ENCODE peak calls at places on chromosomes 3 and 15, in six cellular contexts. One of them, this sample, is unnamed.

GRCh38 chr3:144663456-144664063 is 691.9 kb downstream of the DIPK2A start:
- DNase-seq in naive thymus-derived CD4-positive, alpha-beta T cell: no peak
- DNase-seq in NCI-H2081: no peak
- DNase-seq in AG08396: no peak
- DNase-seq in iris pigment epithelial cell: no peak
- DNase-seq in activated CD4-positive, alpha-beta T cell treated with anti-CD3 and anti-CD28 coated beads for 24 hours: no peak
- DNase-seq in this sample: no peak

GRCh38 chr3:50270422-50270831 is 1.5 kb downstream of the SEMA3B start:
- DNase-seq in activated CD4-positive, alpha-beta T cell treated with anti-CD3 and anti-CD28 coated beads for 24 hours: no peak
- DNase-seq in iris pigment epithelial cell: peak; percentile 23
- DNase-seq in AG08396: peak; percentile 37
- DNase-seq in NCI-H2081: no peak
- DNase-seq in naive thymus-derived CD4-positive, alpha-beta T cell: no peak
- DNase-seq in this sample: no peak

GRCh38 chr3:43995078-43995928 is 246.4 kb upstream of the TOPAZ1 start:
- DNase-seq in AG08396: peak; percentile 53
- DNase-seq in iris pigment epithelial cell: peak; percentile 11
- DNase-seq in naive thymus-derived CD4-positive, alpha-beta T cell: peak; percentile 4
- DNase-seq in activated CD4-positive, alpha-beta T cell treated with anti-CD3 and anti-CD28 coated beads for 24 hours: no peak
- DNase-seq in NCI-H2081: peak; percentile 74
- DNase-seq in this sample: peak; percentile 29

GRCh38 chr3:174329321-174329720 is 529.8 kb upstream of the NAALADL2 start:
- DNase-seq in activated CD4-positive, alpha-beta T cell treated with anti-CD3 and anti-CD28 coated beads for 24 hours: no peak
- DNase-seq in naive thymus-derived CD4-positive, alpha-beta T cell: no peak
- DNase-seq in AG08396: peak; percentile 11
- DNase-seq in iris pigment epithelial cell: peak; percentile 22
- DNase-seq in NCI-H2081: no peak
- DNase-seq in this sample: no peak

GRCh38 chr3:115092220-115092791 is 54.8 kb downstream of the ZBTB20 start:
- DNase-seq in NCI-H2081: peak; percentile 84
- DNase-seq in naive thymus-derived CD4-positive, alpha-beta T cell: peak; percentile 44
- DNase-seq in AG08396: peak; percentile 62
- DNase-seq in iris pigment epithelial cell: peak; percentile 63
- DNase-seq in activated CD4-positive, alpha-beta T cell treated with anti-CD3 and anti-CD28 coated beads for 24 hours: peak; percentile 17
- DNase-seq in this sample: peak; percentile 30

GRCh38 chr3:73036694-73037368 is 24.6 kb upstream of the EBLN2 start:
- DNase-seq in iris pigment epithelial cell: peak; percentile 45
- DNase-seq in activated CD4-positive, alpha-beta T cell treated with anti-CD3 and anti-CD28 coated beads for 24 hours: no peak
- DNase-seq in NCI-H2081: no peak
- DNase-seq in naive thymus-derived CD4-positive, alpha-beta T cell: no peak
- DNase-seq in AG08396: no peak
- DNase-seq in this sample: no peak

GRCh38 chr15:43403616-43404015 is 32.7 kb downstream of the TUBGCP4 start:
- DNase-seq in naive thymus-derived CD4-positive, alpha-beta T cell: no peak
- DNase-seq in activated CD4-positive, alpha-beta T cell treated with anti-CD3 and anti-CD28 coated beads for 24 hours: no peak
- DNase-seq in AG08396: no peak
- DNase-seq in iris pigment epithelial cell: no peak
- DNase-seq in NCI-H2081: no peak
- DNase-seq in this sample: no peak

GRCh38 chr3:134905647-134905935 is 110.5 kb downstream of the EPHB1 start:
- DNase-seq in naive thymus-derived CD4-positive, alpha-beta T cell: no peak
- DNase-seq in iris pigment epithelial cell: no peak
- DNase-seq in AG08396: no peak
- DNase-seq in NCI-H2081: no peak
- DNase-seq in activated CD4-positive, alpha-beta T cell treated with anti-CD3 and anti-CD28 coated beads for 24 hours: no peak
- DNase-seq in this sample: no peak

GRCh38 chr15:79349526-79349925 is 38.6 kb downstream of the TMED3 start:
- DNase-seq in iris pigment epithelial cell: peak; percentile 31
- DNase-seq in naive thymus-derived CD4-positive, alpha-beta T cell: no peak
- DNase-seq in AG08396: no peak
- DNase-seq in NCI-H2081: no peak
- DNase-seq in activated CD4-positive, alpha-beta T cell treated with anti-CD3 and anti-CD28 coated beads for 24 hours: no peak
- DNase-seq in this sample: no peak

GRCh38 chr3:24096695-24097290 is 151.7 kb downstream of the NR1D2 start:
- DNase-seq in naive thymus-derived CD4-positive, alpha-beta T cell: no peak
- DNase-seq in AG08396: no peak
- DNase-seq in iris pigment epithelial cell: no peak
- DNase-seq in NCI-H2081: no peak
- DNase-seq in activated CD4-positive, alpha-beta T cell treated with anti-CD3 and anti-CD28 coated beads for 24 hours: no peak
- DNase-seq in this sample: no peak

GRCh38 chr3:77051927-77052542 is 12.1 kb downstream of the ROBO2 start:
- DNase-seq in naive thymus-derived CD4-positive, alpha-beta T cell: no peak
- DNase-seq in iris pigment epithelial cell: no peak
- DNase-seq in NCI-H2081: no peak
- DNase-seq in activated CD4-positive, alpha-beta T cell treated with anti-CD3 and anti-CD28 coated beads for 24 hours: no peak
- DNase-seq in AG08396: no peak
- DNase-seq in this sample: no peak

GRCh38 chr3:197226179-197226578 is 72.2 kb downstream of the DLG1 start:
- DNase-seq in NCI-H2081: no peak
- DNase-seq in activated CD4-positive, alpha-beta T cell treated with anti-CD3 and anti-CD28 coated beads for 24 hours: no peak
- DNase-seq in naive thymus-derived CD4-positive, alpha-beta T cell: no peak
- DNase-seq in AG08396: no peak
- DNase-seq in iris pigment epithelial cell: peak; percentile 18
- DNase-seq in this sample: no peak

GRCh38 chr15:77650285-77650684 is 17.6 kb upstream of the LINGO1 start:
- DNase-seq in activated CD4-positive, alpha-beta T cell treated with anti-CD3 and anti-CD28 coated beads for 24 hours: no peak
- DNase-seq in naive thymus-derived CD4-positive, alpha-beta T cell: no peak
- DNase-seq in AG08396: no peak
- DNase-seq in NCI-H2081: no peak
- DNase-seq in iris pigment epithelial cell: peak; percentile 13
- DNase-seq in this sample: no peak

GRCh38 chr3:64859625-64860590 is 172.1 kb upstream of the ADAMTS9 start:
- DNase-seq in activated CD4-positive, alpha-beta T cell treated with anti-CD3 and anti-CD28 coated beads for 24 hours: no peak
- DNase-seq in AG08396: no peak
- DNase-seq in naive thymus-derived CD4-positive, alpha-beta T cell: no peak
- DNase-seq in NCI-H2081: no peak
- DNase-seq in iris pigment epithelial cell: peak; percentile 35
- DNase-seq in this sample: no peak

GRCh38 chr15:67882487-67883227 is 42.8 kb upstream of the RNU6-1 start:
- DNase-seq in AG08396: no peak
- DNase-seq in activated CD4-positive, alpha-beta T cell treated with anti-CD3 and anti-CD28 coated beads for 24 hours: no peak
- DNase-seq in NCI-H2081: no peak
- DNase-seq in naive thymus-derived CD4-positive, alpha-beta T cell: peak; percentile 26
- DNase-seq in iris pigment epithelial cell: peak; percentile 44
- DNase-seq in this sample: no peak

GRCh38 chr3:53411371-53411770 is 64.0 kb upstream of the DCP1A start:
- DNase-seq in AG08396: no peak
- DNase-seq in naive thymus-derived CD4-positive, alpha-beta T cell: no peak
- DNase-seq in NCI-H2081: no peak
- DNase-seq in activated CD4-positive, alpha-beta T cell treated with anti-CD3 and anti-CD28 coated beads for 24 hours: no peak
- DNase-seq in iris pigment epithelial cell: no peak
- DNase-seq in this sample: no peak

GRCh38 chr3:45261333-45262110 is 35.4 kb upstream of the TMEM158 start:
- DNase-seq in NCI-H2081: no peak
- DNase-seq in naive thymus-derived CD4-positive, alpha-beta T cell: no peak
- DNase-seq in iris pigment epithelial cell: no peak
- DNase-seq in activated CD4-positive, alpha-beta T cell treated with anti-CD3 and anti-CD28 coated beads for 24 hours: no peak
- DNase-seq in AG08396: no peak
- DNase-seq in this sample: no peak

GRCh38 chr3:128095222-128095703 is 28.3 kb downstream of the RUVBL1 start:
- DNase-seq in iris pigment epithelial cell: peak; percentile 87
- DNase-seq in NCI-H2081: peak; percentile 88
- DNase-seq in AG08396: peak; percentile 88
- DNase-seq in naive thymus-derived CD4-positive, alpha-beta T cell: peak; percentile 79
- DNase-seq in activated CD4-positive, alpha-beta T cell treated with anti-CD3 and anti-CD28 coated beads for 24 hours: peak; percentile 66
- DNase-seq in this sample: peak; percentile 63

GRCh38 chr3:8554725-8555621 is 53.4 kb downstream of the LMCD1 start:
- DNase-seq in iris pigment epithelial cell: peak; percentile 77
- DNase-seq in activated CD4-positive, alpha-beta T cell treated with anti-CD3 and anti-CD28 coated beads for 24 hours: no peak
- DNase-seq in NCI-H2081: no peak
- DNase-seq in naive thymus-derived CD4-positive, alpha-beta T cell: no peak
- DNase-seq in AG08396: peak; percentile 68
- DNase-seq in this sample: no peak

GRCh38 chr15:33654859-33655258 is 313.4 kb upstream of the CHRM5 start:
- DNase-seq in NCI-H2081: no peak
- DNase-seq in naive thymus-derived CD4-positive, alpha-beta T cell: no peak
- DNase-seq in iris pigment epithelial cell: no peak
- DNase-seq in activated CD4-positive, alpha-beta T cell treated with anti-CD3 and anti-CD28 coated beads for 24 hours: no peak
- DNase-seq in AG08396: no peak
- DNase-seq in this sample: no peak

GRCh38 chr3:50604628-50605588 is 6.7 kb downstream of the CISH start:
- DNase-seq in naive thymus-derived CD4-positive, alpha-beta T cell: no peak
- DNase-seq in NCI-H2081: no peak
- DNase-seq in activated CD4-positive, alpha-beta T cell treated with anti-CD3 and anti-CD28 coated beads for 24 hours: no peak
- DNase-seq in iris pigment epithelial cell: no peak
- DNase-seq in AG08396: no peak
- DNase-seq in this sample: peak; percentile 55

GRCh38 chr15:81413851-81414250 is 39.8 kb upstream of the TMC3 start:
- DNase-seq in NCI-H2081: no peak
- DNase-seq in activated CD4-positive, alpha-beta T cell treated with anti-CD3 and anti-CD28 coated beads for 24 hours: no peak
- DNase-seq in iris pigment epithelial cell: no peak
- DNase-seq in naive thymus-derived CD4-positive, alpha-beta T cell: no peak
- DNase-seq in AG08396: no peak
- DNase-seq in this sample: no peak

GRCh38 chr15:63501256-63502089 is 2.9 kb upstream of the USP3 start:
- DNase-seq in iris pigment epithelial cell: peak; percentile 93
- DNase-seq in AG08396: peak; percentile 81
- DNase-seq in NCI-H2081: no peak
- DNase-seq in activated CD4-positive, alpha-beta T cell treated with anti-CD3 and anti-CD28 coated beads for 24 hours: no peak
- DNase-seq in naive thymus-derived CD4-positive, alpha-beta T cell: peak; percentile 29
- DNase-seq in this sample: no peak

GRCh38 chr3:4977889-4978258 is 1.4 kb upstream of the BHLHE40 start:
- DNase-seq in iris pigment epithelial cell: no peak
- DNase-seq in activated CD4-positive, alpha-beta T cell treated with anti-CD3 and anti-CD28 coated beads for 24 hours: no peak
- DNase-seq in NCI-H2081: no peak
- DNase-seq in naive thymus-derived CD4-positive, alpha-beta T cell: peak; percentile 28
- DNase-seq in AG08396: no peak
- DNase-seq in this sample: no peak

GRCh38 chr15:92882697-92883642 is 17.2 kb upstream of the CHD2 start:
- DNase-seq in NCI-H2081: peak; percentile 41
- DNase-seq in AG08396: peak; percentile 29
- DNase-seq in naive thymus-derived CD4-positive, alpha-beta T cell: peak; percentile 71
- DNase-seq in activated CD4-positive, alpha-beta T cell treated with anti-CD3 and anti-CD28 coated beads for 24 hours: no peak
- DNase-seq in iris pigment epithelial cell: no peak
- DNase-seq in this sample: no peak

GRCh38 chr15:52567886-52568568 is 803 bp downstream of the ARPP19 start:
- DNase-seq in iris pigment epithelial cell: peak; percentile 47
- DNase-seq in naive thymus-derived CD4-positive, alpha-beta T cell: no peak
- DNase-seq in activated CD4-positive, alpha-beta T cell treated with anti-CD3 and anti-CD28 coated beads for 24 hours: no peak
- DNase-seq in NCI-H2081: peak; percentile 55
- DNase-seq in AG08396: peak; percentile 17
- DNase-seq in this sample: no peak

GRCh38 chr3:16839271-16840110 is 45.3 kb upstream of the PLCL2 start:
- DNase-seq in AG08396: no peak
- DNase-seq in iris pigment epithelial cell: no peak
- DNase-seq in NCI-H2081: no peak
- DNase-seq in activated CD4-positive, alpha-beta T cell treated with anti-CD3 and anti-CD28 coated beads for 24 hours: no peak
- DNase-seq in naive thymus-derived CD4-positive, alpha-beta T cell: no peak
- DNase-seq in this sample: no peak

GRCh38 chr15:80203361-80203885 is 48.6 kb downstream of the CTXND1 start:
- DNase-seq in NCI-H2081: no peak
- DNase-seq in activated CD4-positive, alpha-beta T cell treated with anti-CD3 and anti-CD28 coated beads for 24 hours: no peak
- DNase-seq in AG08396: no peak
- DNase-seq in iris pigment epithelial cell: no peak
- DNase-seq in naive thymus-derived CD4-positive, alpha-beta T cell: no peak
- DNase-seq in this sample: no peak

GRCh38 chr3:131109156-131109555 is 82.5 kb downstream of the NEK11 start:
- DNase-seq in NCI-H2081: no peak
- DNase-seq in activated CD4-positive, alpha-beta T cell treated with anti-CD3 and anti-CD28 coated beads for 24 hours: no peak
- DNase-seq in iris pigment epithelial cell: peak; percentile 20
- DNase-seq in naive thymus-derived CD4-positive, alpha-beta T cell: no peak
- DNase-seq in AG08396: no peak
- DNase-seq in this sample: no peak

GRCh38 chr3:123758081-123758564 is 126.0 kb downstream of the MYLK start:
- DNase-seq in activated CD4-positive, alpha-beta T cell treated with anti-CD3 and anti-CD28 coated beads for 24 hours: no peak
- DNase-seq in iris pigment epithelial cell: no peak
- DNase-seq in AG08396: no peak
- DNase-seq in naive thymus-derived CD4-positive, alpha-beta T cell: no peak
- DNase-seq in NCI-H2081: peak; percentile 80
- DNase-seq in this sample: no peak

This sample was measured in naive B cell.